ENCODE peak calls at places on chromosomes 12 and 14, in seven cellular contexts. T is suprapubic skin, A is H1, G is kidney, O is cardiac muscle cell, I is GM23248, Z is left ventricle myocardium inferior. V is an unnamed sample. For H3K4me1 and H3K36me3, the result is how much of the 10 kb centered on the place peaks cover.

GRCh38 chr14:34682787-34683321 is 31.5 kb downstream of the CFL2 start:
- DNase-seq in T (no peak), A (no peak), G (no peak), O (no peak), I (no peak), Z (no peak), V (no peak)

GRCh38 chr12:32502693-32503510 is 103.5 kb downstream of the FGD4 start:
- DNase-seq in T (no peak), A (no peak), G (no peak), O (no peak), I (peak), Z (no peak), V (peak)

GRCh38 chr12:24008166-24008565 is 58.7 kb upstream of the SOX5 start:
- DNase-seq in T (no peak), A (no peak), G (no peak), O (no peak), I (no peak), Z (no peak), V (no peak)

GRCh38 chr14:75283884-75284563 is 5.4 kb downstream of the FOS start:
- DNase-seq in T (peak), A (no peak), G (no peak), O (no peak), I (peak), Z (no peak), V (no peak)

GRCh38 chr14:68607081-68607851 is 185.6 kb downstream of the ZFP36L1 start:
- DNase-seq in T (peak), A (no peak), G (no peak), O (no peak), I (peak), Z (peak), V (no peak)

GRCh38 chr14:31042300-31042699 is 16.1 kb upstream of the STRN3 start:
- DNase-seq in T (no peak), A (no peak), G (no peak), O (no peak), I (no peak), Z (no peak), V (no peak)

GRCh38 chr12:53965251-53966069 is 7.5 kb upstream of the HOXC11 start:
- DNase-seq in T (no peak), A (no peak), G (no peak), O (no peak), I (no peak), Z (no peak), V (no peak)

GRCh38 chr14:106459971-106460730 is 933.8 kb downstream of the TMEM121 start:
- DNase-seq in T (no peak), A (no peak), G (no peak), O (no peak), I (no peak), Z (no peak), V (no peak)

GRCh38 chr14:59314019-59314608 is 125.6 kb downstream of the DAAM1 start:
- DNase-seq in T (no peak), A (no peak), G (no peak), O (no peak), I (no peak), Z (no peak), V (no peak)

GRCh38 chr14:102516531-102517411 is 7.2 kb upstream of the ANKRD9 start:
- DNase-seq in T (peak), A (no peak), G (peak), O (peak), I (peak), Z (peak), V (peak)

GRCh38 chr12:45557020-45557419 is 172.5 kb upstream of the ARID2 start:
- DNase-seq in T (no peak), A (no peak), G (no peak), O (no peak), I (no peak), Z (no peak), V (no peak)

GRCh38 chr14:75399819-75400678 is 27.8 kb upstream of the JDP2 start:
- DNase-seq in T (peak), A (no peak), G (peak), O (no peak), I (peak), Z (peak), V (peak)

GRCh38 chr14:102938191-102938590 is 15.7 kb downstream of the AMN start:
- DNase-seq in T (no peak), A (no peak), G (peak), O (no peak), I (no peak), Z (no peak), V (peak)

GRCh38 chr12:124923906-124924734 is 9.7 kb upstream of the UBC start:
- DNase-seq in T (no peak), A (no peak), G (no peak), O (no peak), I (peak), Z (no peak), V (no peak)

GRCh38 chr12:81679614-81680013 is 79.5 kb downstream of the PPFIA2 start:
- DNase-seq in T (no peak), A (no peak), G (no peak), O (no peak), I (no peak), Z (no peak), V (no peak)

GRCh38 chr14:22456986-22457594 is 131.9 kb downstream of the DAD1 start:
- DNase-seq in T (no peak), A (no peak), G (no peak), O (no peak), I (no peak), Z (no peak), V (no peak)

GRCh38 chr14:69572634-69573135 is 2.0 kb downstream of the CCDC177 start:
- DNase-seq in T (no peak), A (no peak), G (no peak), O (no peak), I (peak), Z (no peak), V (peak)

GRCh38 chr14:100903672-100904185 is at the start of gene RTL1:
- DNase-seq in T (peak), A (no peak), G (no peak), O (no peak), I (no peak), Z (no peak), V (no peak)

GRCh38 chr14:92939699-92940098 is 16.7 kb downstream of the CHGA start:
- DNase-seq in T (no peak), A (no peak), G (no peak), O (no peak), I (no peak), Z (no peak), V (no peak)

GRCh38 chr14:36974985-36975384 is 197.4 kb downstream of the SLC25A21 start:
- DNase-seq in T (no peak), A (no peak), G (no peak), O (no peak), I (no peak), Z (no peak), V (no peak)

GRCh38 chr12:53764630-53765029 is 12.9 kb upstream of the CISTR start:
- DNase-seq in T (no peak), A (no peak), G (no peak), O (no peak), I (no peak), Z (no peak), V (no peak)

GRCh38 chr14:77041837-77042557 is 13.5 kb upstream of the IRF2BPL start:
- DNase-seq in T (no peak), A (no peak), G (peak), O (peak), I (peak), Z (peak), V (peak)

GRCh38 chr12:55400229-55400628 is at the start of gene OR6C65:
- DNase-seq in T (no peak), A (no peak), G (no peak), O (no peak), I (no peak), Z (no peak), V (no peak)

GRCh38 chr12:75350413-75350812 is 15.9 kb downstream of the GLIPR1L1 start:
- DNase-seq in T (no peak), A (no peak), G (no peak), O (no peak), I (no peak), Z (no peak), V (no peak)

GRCh38 chr14:30753452-30753851 is 120.9 kb upstream of the COCH start:
- DNase-seq in T (no peak), A (no peak), G (no peak), O (no peak), I (no peak), Z (no peak), V (no peak)

GRCh38 chr14:104968153-104968527 is 10.0 kb downstream of the AHNAK2 start:
- DNase-seq in T (peak), A (no peak), G (peak), O (peak), I (peak), Z (peak), V (peak)

GRCh38 chr12:27493260-27493935 is 30.6 kb upstream of the PPFIBP1 start:
- DNase-seq in T (no peak), A (no peak), G (no peak), O (no peak), I (peak), Z (no peak), V (no peak)

GRCh38 chr14:38207830-38208815 is at the start of gene SSTR1:
- DNase-seq in T (no peak), A (no peak), G (peak), O (peak), I (peak), Z (no peak), V (peak)

GRCh38 chr14:105123266-105123665 is 45.3 kb downstream of the JAG2 start:
- DNase-seq in T (no peak), A (no peak), G (no peak), O (no peak), I (no peak), Z (no peak), V (no peak)

GRCh38 chr12:19198272-19198671 is 68.7 kb downstream of the PLEKHA5 start:
- DNase-seq in T (no peak), A (no peak), G (no peak), O (no peak), I (peak), Z (no peak), V (no peak)

GRCh38 chr12:82998509-82998908 is 311.8 kb downstream of the TMTC2 start:
- DNase-seq in T (no peak), A (no peak), G (no peak), O (no peak), I (no peak), Z (no peak), V (no peak)

GRCh38 chr14:68174446-68174845 is 354.9 kb downstream of the RAD51B start:
- DNase-seq in T (no peak), A (no peak), G (no peak), O (no peak), I (no peak), Z (no peak), V (no peak)

GRCh38 chr14:50059773-50060629 is 56.4 kb downstream of the VCPKMT start:
- DNase-seq in T (no peak), A (no peak), G (no peak), O (no peak), I (no peak), Z (no peak), V (no peak)

GRCh38 chr12:109987615-109988014 is 8.6 kb downstream of the GIT2 start:
- DNase-seq in T (no peak), A (no peak), G (no peak), O (no peak), I (no peak), Z (no peak), V (no peak)

GRCh38 chr12:70603044-70603443 is 34.2 kb downstream of the PTPRB start:
- DNase-seq in T (no peak), A (no peak), G (no peak), O (no peak), I (peak), Z (no peak), V (no peak)

GRCh38 chr12:26021534-26021933 is 63.1 kb downstream of the RASSF8 start:
- DNase-seq in T (no peak), A (no peak), G (no peak), O (no peak), I (no peak), Z (no peak), V (no peak)

DNA sequence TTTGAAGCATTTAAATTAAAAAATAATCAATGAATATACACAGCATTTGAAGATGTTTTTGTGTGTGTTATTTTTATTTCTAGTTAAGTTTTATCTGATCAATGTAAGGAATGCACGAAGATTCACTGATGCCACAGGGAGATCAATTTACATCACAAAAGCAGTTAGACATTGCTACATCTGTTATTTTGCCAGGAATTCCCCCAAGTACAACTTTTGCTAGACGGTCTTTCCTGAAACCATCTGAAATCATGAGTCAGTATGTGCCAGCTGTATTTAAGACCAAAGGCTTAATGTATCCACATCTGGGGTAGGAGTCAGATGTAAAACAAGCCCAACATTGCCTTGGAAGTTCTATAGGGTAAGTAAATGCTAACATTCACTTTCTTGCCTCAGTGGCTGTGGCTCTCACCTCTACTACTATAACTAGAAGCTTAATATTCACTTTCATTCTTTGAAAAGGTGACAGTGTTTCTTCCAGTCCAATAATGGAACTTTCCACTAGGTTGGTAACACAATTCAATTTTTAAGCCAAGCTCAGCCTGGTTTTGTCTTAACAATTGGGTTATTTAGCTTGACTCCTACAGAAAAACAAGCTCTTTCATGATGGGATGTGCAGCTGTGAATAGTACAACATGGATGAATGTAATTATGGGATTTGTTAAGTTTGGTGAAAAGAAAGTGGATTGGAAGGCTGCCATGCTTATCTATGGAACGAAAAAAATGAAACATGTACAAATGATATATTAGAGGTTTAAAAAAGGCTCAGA is 385.4 kb upstream of the TMEM132C start:
- DNase-seq in T (no peak), A (no peak), G (no peak), O (no peak), I (no peak), Z (no peak), V (no peak)
- H3K4me1 ChIP-seq in T (under half), A (under half), G (under half), O (under half), I (under half), Z (under half), V (under half)

GRCh38 chr14:85535316-85535715 is 5.4 kb downstream of the FLRT2 start:
- DNase-seq in T (no peak), A (no peak), G (no peak), O (no peak), I (peak), Z (no peak), V (no peak)
- H3K27ac ChIP-seq in T (no peak), A (no peak), G (no peak), O (no peak), I (peak), Z (no peak), V (peak)

GRCh38 chr12:119682635-119683340 is 14.9 kb downstream of the PRKAB1 start:
- DNase-seq in T (no peak), A (no peak), G (no peak), O (no peak), I (no peak), Z (no peak), V (no peak)

GRCh38 chr12:119681139-119681538 is 13.2 kb downstream of the PRKAB1 start:
- DNase-seq in T (no peak), A (no peak), G (no peak), O (no peak), I (no peak), Z (no peak), V (no peak)

GRCh38 chr12:119683816-119684215 is 15.9 kb downstream of the PRKAB1 start:
- DNase-seq in T (no peak), A (no peak), G (no peak), O (no peak), I (no peak), Z (no peak), V (no peak)

GRCh38 chr12:119683413-119683812 is 15.5 kb downstream of the PRKAB1 start:
- DNase-seq in T (no peak), A (no peak), G (no peak), O (no peak), I (peak), Z (no peak), V (no peak)

GRCh38 chr12:119681953-119682352 is 14.0 kb downstream of the PRKAB1 start:
- DNase-seq in T (no peak), A (no peak), G (no peak), O (no peak), I (no peak), Z (no peak), V (no peak)
- H3K36me3 ChIP-seq in T (half or more), A (under half), G (under half), O (under half), I (under half), Z (half or more), V (half or more)

GRCh38 chr12:115294443-115295133 is 610.6 kb upstream of the TBX3 start:
- DNase-seq in T (no peak), A (no peak), G (no peak), O (peak), I (no peak), Z (no peak), V (no peak)
- H3K4me1 ChIP-seq in T (under half), A (under half), G (under half), O (under half), I (under half), Z (under half), V (under half)

GRCh38 chr12:12501121-12501520 is 61.5 kb downstream of the DUSP16 start:
- DNase-seq in T (no peak), A (no peak), G (no peak), O (peak), I (no peak), Z (no peak), V (no peak)

GRCh38 chr12:12502813-12503146 is 59.9 kb downstream of the DUSP16 start:
- DNase-seq in T (no peak), A (no peak), G (no peak), O (no peak), I (no peak), Z (no peak), V (no peak)

GRCh38 chr12:12499909-12500604 is 62.6 kb downstream of the DUSP16 start:
- DNase-seq in T (no peak), A (no peak), G (no peak), O (no peak), I (no peak), Z (no peak), V (no peak)

GRCh38 chr12:12495536-12495935 is 67.1 kb downstream of the DUSP16 start:
- DNase-seq in T (no peak), A (no peak), G (no peak), O (no peak), I (no peak), Z (no peak), V (no peak)

GRCh38 chr12:12498210-12498609 is 64.5 kb downstream of the DUSP16 start:
- DNase-seq in T (no peak), A (no peak), G (no peak), O (no peak), I (no peak), Z (no peak), V (no peak)
- H3K27ac ChIP-seq in T (no peak), A (no peak), G (no peak), O (no peak), I (no peak), Z (no peak), V (no peak)

GRCh38 chr12:64729909-64730584 is 29.2 kb downstream of the GNS start:
- DNase-seq in T (no peak), A (no peak), G (no peak), O (peak), I (no peak), Z (no peak), V (no peak)

GRCh38 chr12:64733857-64734256 is 25.3 kb downstream of the GNS start:
- DNase-seq in T (no peak), A (no peak), G (no peak), O (peak), I (peak), Z (peak), V (peak)

GRCh38 chr12:64731683-64732082 is 27.5 kb downstream of the GNS start:
- DNase-seq in T (no peak), A (no peak), G (no peak), O (no peak), I (no peak), Z (no peak), V (no peak)

GRCh38 chr12:64735447-64735846 is 23.8 kb downstream of the GNS start:
- DNase-seq in T (no peak), A (no peak), G (no peak), O (no peak), I (peak), Z (no peak), V (no peak)

GRCh38 chr12:64730585-64730964 is 28.6 kb downstream of the GNS start:
- DNase-seq in T (no peak), A (no peak), G (no peak), O (no peak), I (no peak), Z (no peak), V (no peak)
- H3K36me3 ChIP-seq in T (under half), A (under half), G (under half), O (under half), I (under half), Z (half or more), V (under half)

GRCh38 chr12:12871587-12872138 is 19.7 kb upstream of the GPRC5A start:
- DNase-seq in T (no peak), A (no peak), G (no peak), O (no peak), I (no peak), Z (no peak), V (no peak)
- H3K4me1 ChIP-seq in T (under half), A (under half), G (under half), O (under half), I (under half), Z (under half), V (under half)

GRCh38 chr12:79901506-79901905 is 33.4 kb downstream of the PPP1R12A start:
- DNase-seq in T (no peak), A (no peak), G (no peak), O (no peak), I (no peak), Z (no peak), V (no peak)
- H3K27ac ChIP-seq in T (no peak), A (no peak), G (no peak), O (peak), I (no peak), Z (no peak), V (no peak)